ENCODE peak calls at places on chromosome 21, in five cellular contexts. O is NCI-H1105 treated with DMSO at 0.1 percent for 48 hours; Z is activated T-helper 1 cell treated with Interleukin-2 at 50 U/mL for 16 hours; G is tibial nerve; Y is CD8-positive, alpha-beta memory T cell. E is an unnamed sample.

GRCh38 chr21:32368386-32368785 is 24.4 kb downstream of the URB1 start:
- DNase-seq in O (no peak), Z (no peak), G (no peak), Y (no peak), E (no peak)

GRCh38 chr21:41751621-41752020 is 15.2 kb downstream of the RIPK4 start:
- DNase-seq in O (peak; percentile 83), Z (no peak), G (no peak), Y (no peak), E (no peak)

GRCh38 chr21:35059742-35060141 is 10.6 kb upstream of the RUNX1 start:
- DNase-seq in O (no peak), Z (no peak), G (no peak), Y (no peak), E (no peak)

GRCh38 chr21:29749223-29749622 is 190.6 kb downstream of the GRIK1 start:
- DNase-seq in O (no peak), Z (no peak), G (no peak), Y (no peak), E (no peak)

GRCh38 chr21:44525431-44526095 is 14.4 kb downstream of the KRTAP10-1 start:
- DNase-seq in O (no peak), Z (no peak), G (no peak), Y (no peak), E (no peak)

GRCh38 chr21:23694396-23694795 is 1912.9 kb downstream of the MRPL39 start:
- DNase-seq in O (peak; percentile 62), Z (no peak), G (no peak), Y (no peak), E (no peak)

GRCh38 chr21:36508948-36509347 is 29.0 kb upstream of the CLDN14 start:
- DNase-seq in O (no peak), Z (no peak), G (no peak), Y (no peak), E (no peak)

GRCh38 chr21:15281714-15282113 is 216.9 kb upstream of the NRIP1 start:
- DNase-seq in O (no peak), Z (no peak), G (no peak), Y (no peak), E (no peak)

GRCh38 chr21:45187646-45188045 is 100.0 kb downstream of the POFUT2 start:
- DNase-seq in O (no peak), Z (no peak), G (no peak), Y (no peak), E (no peak)

GRCh38 chr21:39397651-39398385 is 47.8 kb downstream of the LCA5L start:
- DNase-seq in O (no peak), Z (no peak), G (no peak), Y (no peak), E (no peak)

GRCh38 chr21:38289697-38290096 is 32.9 kb downstream of the KCNJ15 start:
- DNase-seq in O (no peak), Z (no peak), G (no peak), Y (no peak), E (no peak)

GRCh38 chr21:38092033-38092432 is 164.8 kb upstream of the KCNJ15 start:
- DNase-seq in O (no peak), Z (no peak), G (no peak), Y (no peak), E (no peak)

GRCh38 chr21:42705746-42706374 is 52.4 kb downstream of the PDE9A start:
- DNase-seq in O (no peak), Z (no peak), G (no peak), Y (no peak), E (no peak)

GRCh38 chr21:42724226-42724920 is 71.0 kb downstream of the PDE9A start:
- DNase-seq in O (no peak), Z (no peak), G (no peak), Y (no peak), E (no peak)

E was measured in GM12891.